ENCODE peak calls at places on chromosomes 7 and 10, in four cellular contexts. One of them, this sample, is unnamed. For H3K4me1 and H3K9me3, the result is how much of the 10 kb centered on the place peaks cover.

GRCh38 chr10:117457071-117457810 is 82.0 kb upstream of the PDZD8 start:
- DNase-seq in heart right ventricle: no peak
- DNase-seq in hepatocyte: no peak
- DNase-seq in A549: no peak
- DNase-seq in this sample: no peak

GRCh38 chr7:159083001-159083697 is 61.5 kb downstream of the VIPR2 start:
- DNase-seq in A549: no peak
- DNase-seq in hepatocyte: no peak
- DNase-seq in heart right ventricle: peak
- DNase-seq in this sample: no peak

GRCh38 chr7:23759556-23760391 is 49.8 kb downstream of the STK31 start:
- DNase-seq in heart right ventricle: no peak
- DNase-seq in hepatocyte: no peak
- DNase-seq in A549: no peak
- DNase-seq in this sample: no peak

GRCh38 chr10:98748298-98748697 is 301.6 kb upstream of the HPS1 start:
- DNase-seq in A549: no peak
- DNase-seq in hepatocyte: peak
- DNase-seq in heart right ventricle: no peak
- DNase-seq in this sample: no peak

GRCh38 chr7:98956937-98957336 is 78.6 kb downstream of the TRRAP start:
- DNase-seq in hepatocyte: no peak
- DNase-seq in heart right ventricle: peak
- DNase-seq in A549: no peak
- DNase-seq in this sample: no peak

GRCh38 chr10:122331100-122331499 is 43.4 kb upstream of the PLEKHA1 start:
- DNase-seq in heart right ventricle: no peak
- DNase-seq in hepatocyte: no peak
- DNase-seq in A549: no peak
- DNase-seq in this sample: no peak

GRCh38 chr7:94395141-94396041 is 696 bp downstream of the COL1A2 start:
- DNase-seq in hepatocyte: peak
- DNase-seq in heart right ventricle: no peak
- DNase-seq in A549: peak
- DNase-seq in this sample: no peak

GRCh38 chr7:143519411-143520131 is 41.9 kb downstream of the TAS2R41 start:
- DNase-seq in hepatocyte: no peak
- DNase-seq in A549: no peak
- DNase-seq in heart right ventricle: no peak
- DNase-seq in this sample: no peak

GRCh38 chr7:130065500-130066152 is 4.7 kb upstream of the KLHDC10 start:
- DNase-seq in A549: no peak
- DNase-seq in hepatocyte: no peak
- DNase-seq in heart right ventricle: no peak
- DNase-seq in this sample: no peak

GRCh38 chr10:72045586-72045985 is 42.8 kb downstream of the SPOCK2 start:
- DNase-seq in A549: no peak
- DNase-seq in heart right ventricle: no peak
- DNase-seq in hepatocyte: no peak
- DNase-seq in this sample: no peak
- H3K27ac ChIP-seq in A549: no peak
- H3K27ac ChIP-seq in heart right ventricle: no peak
- H3K27ac ChIP-seq in hepatocyte: peak
- H3K27ac ChIP-seq in this sample: no peak

DNA sequence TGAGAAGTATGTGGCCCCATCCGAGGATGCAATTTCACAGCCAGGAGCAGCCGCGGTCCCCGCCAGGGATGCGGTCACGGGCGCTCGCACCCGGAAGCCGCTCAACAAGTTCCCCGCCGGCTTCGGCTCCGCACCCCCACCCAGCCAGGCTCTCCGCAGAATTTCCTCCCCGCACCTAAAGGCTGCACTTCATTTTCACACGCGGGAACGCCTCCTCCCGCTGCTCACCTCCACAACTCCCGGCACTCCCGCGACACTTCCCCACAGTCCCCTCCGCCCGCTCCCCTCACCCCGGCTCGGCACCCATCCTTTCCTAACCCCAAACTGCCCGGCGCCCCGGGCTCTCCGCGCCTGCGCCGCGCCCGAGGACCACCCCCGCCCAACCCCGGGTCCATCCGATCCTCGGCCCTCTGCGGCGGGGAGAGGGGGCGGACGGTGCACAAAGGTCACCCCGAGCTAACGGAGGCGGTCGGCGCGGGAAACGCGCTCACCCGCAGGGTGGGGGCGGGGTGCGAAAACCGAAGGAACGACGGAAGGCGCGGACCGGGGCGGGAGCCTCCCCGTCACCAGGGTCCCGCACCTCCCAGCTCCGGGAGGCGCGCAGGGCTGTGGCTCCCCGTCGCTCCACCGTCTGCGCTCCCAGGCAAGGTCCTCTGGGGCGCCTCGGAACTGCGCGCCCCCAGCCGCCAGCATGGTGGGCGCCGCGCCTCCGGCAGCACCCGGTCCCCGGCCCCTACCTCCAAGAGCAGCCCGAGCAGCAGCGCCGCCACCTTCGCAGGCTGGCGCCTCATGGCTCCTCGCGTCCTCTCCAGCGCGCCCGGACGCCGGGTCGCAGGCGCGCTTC is 546 bp downstream of the VOPP1 start:
- DNase-seq in heart right ventricle: peak
- DNase-seq in A549: peak
- DNase-seq in hepatocyte: peak
- DNase-seq in this sample: peak
- H3K4me1 ChIP-seq in heart right ventricle: half or more
- H3K4me1 ChIP-seq in A549: under half
- H3K4me1 ChIP-seq in hepatocyte: under half
- H3K4me1 ChIP-seq in this sample: under half

DNA sequence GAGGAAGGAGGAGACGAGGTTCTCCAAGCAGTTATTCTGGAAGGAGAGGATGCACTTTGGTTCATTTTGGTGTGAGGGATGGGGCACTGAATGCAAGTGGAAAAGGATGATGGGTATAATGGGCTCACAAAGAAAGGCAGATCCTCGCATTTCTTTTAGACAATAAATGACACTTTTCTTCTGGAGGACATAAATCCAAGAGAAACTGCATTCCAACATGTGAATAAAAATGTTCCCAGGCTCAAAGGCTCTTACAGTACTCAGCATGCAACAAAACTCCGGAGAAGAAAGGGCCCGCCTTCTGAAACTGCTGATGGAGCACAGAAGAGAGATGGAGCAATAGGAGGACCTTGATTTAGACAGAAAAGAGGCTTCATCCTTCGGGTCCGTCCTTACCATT is 538.2 kb upstream of the DPP6 start:
- DNase-seq in heart right ventricle: no peak
- DNase-seq in A549: no peak
- DNase-seq in hepatocyte: no peak
- DNase-seq in this sample: no peak
- H3K9me3 ChIP-seq in heart right ventricle: under half
- H3K9me3 ChIP-seq in A549: under half
- H3K9me3 ChIP-seq in hepatocyte: under half
- H3K9me3 ChIP-seq in this sample: under half

DNA sequence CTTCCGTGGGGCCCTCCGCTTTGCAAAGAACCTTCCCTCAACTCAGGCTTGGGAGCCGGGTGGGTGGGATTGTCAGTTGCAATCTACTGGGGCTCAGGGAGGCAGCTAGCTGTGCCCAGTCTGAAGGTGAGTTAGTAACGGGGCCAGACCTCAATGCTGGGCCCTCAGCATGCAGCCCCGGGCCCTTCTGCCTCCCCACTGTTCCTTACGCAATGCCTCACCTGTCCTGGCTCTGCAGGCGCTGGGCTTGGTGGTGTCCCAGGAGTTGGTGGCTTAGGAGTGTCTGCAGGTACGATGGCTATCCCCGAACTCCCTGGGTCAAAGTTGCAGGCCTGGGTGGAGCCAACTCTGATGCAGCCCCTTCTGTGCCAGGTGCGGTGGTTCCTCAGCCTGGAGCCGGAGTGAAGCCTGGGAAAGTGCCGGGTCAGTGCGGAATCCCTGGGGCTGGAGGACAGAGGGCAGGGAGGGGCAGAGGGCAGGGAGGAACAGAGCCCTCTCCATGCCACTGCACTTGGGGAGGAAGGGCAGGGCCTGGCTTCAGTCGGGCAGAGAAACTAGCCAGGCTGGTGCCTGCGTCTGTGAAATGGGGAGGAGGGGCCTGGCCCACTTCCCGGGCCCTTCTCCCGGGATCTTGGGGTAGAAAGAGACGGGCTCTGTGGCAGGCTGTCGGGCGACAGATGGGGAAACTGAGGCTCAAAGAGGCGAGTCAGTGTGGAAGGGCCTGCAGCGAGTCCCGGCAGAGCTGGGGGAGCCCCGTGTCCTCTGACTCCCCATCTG is 15.0 kb downstream of the ELN start:
- DNase-seq in heart right ventricle: no peak
- DNase-seq in A549: no peak
- DNase-seq in hepatocyte: no peak
- DNase-seq in this sample: no peak
- H3K27ac ChIP-seq in heart right ventricle: no peak
- H3K27ac ChIP-seq in A549: no peak
- H3K27ac ChIP-seq in hepatocyte: peak
- H3K27ac ChIP-seq in this sample: no peak

DNA sequence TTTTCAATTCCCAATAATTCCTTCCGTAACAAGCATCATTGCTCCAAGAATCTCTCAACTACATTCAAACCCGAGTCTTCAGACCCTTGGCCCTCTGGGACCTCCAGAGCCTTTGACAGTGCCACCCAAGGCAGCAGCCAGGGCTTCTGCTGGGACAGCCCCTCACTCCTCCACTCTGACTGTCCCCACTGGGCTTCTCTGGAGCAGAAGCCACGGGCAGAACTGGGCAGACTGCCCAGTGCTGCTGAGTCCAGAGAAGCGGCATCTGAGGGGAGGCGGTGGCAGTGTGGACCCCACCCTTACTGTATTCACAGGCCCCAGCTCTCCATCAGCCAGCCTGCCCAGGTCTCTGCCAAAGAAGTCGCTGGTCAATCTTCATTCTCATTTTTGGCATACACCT is 8.8 kb downstream of the CYREN start:
- DNase-seq in heart right ventricle: no peak
- DNase-seq in hepatocyte: no peak
- DNase-seq in A549: no peak
- DNase-seq in this sample: no peak
- H3K4me1 ChIP-seq in heart right ventricle: half or more
- H3K4me1 ChIP-seq in hepatocyte: under half
- H3K4me1 ChIP-seq in A549: under half
- H3K4me1 ChIP-seq in this sample: under half

DNA sequence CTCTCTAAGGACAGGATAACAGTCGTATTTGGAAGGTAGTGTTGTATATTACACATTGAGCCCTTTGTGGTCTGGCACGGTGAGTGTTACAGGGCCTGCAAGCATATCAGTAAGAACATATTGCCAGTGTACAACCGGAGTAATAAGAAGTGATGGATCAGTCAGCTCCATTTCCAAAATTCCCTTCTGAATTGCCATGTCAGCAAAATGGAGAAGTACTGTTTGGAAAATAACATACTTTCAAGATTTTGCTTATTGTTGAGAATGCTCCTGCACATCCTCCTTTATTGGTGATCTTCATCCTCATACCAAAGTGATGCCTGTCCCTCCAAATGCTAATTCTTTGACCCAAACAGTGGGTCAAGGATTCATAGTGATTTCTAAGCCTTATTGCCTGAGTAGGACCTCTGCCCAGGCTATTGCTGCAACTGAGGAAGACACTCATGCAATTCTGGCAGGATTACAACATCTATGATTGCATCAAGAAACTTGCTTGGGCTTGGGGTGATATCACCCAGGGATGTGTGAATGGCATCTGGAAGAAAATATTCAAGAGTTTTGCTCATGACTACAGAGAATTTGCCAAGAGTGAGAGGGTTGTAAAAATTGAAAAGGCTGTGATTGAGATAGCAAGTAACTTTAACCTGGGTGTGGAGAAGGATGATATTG is 452.1 kb upstream of the SORCS1 start:
- DNase-seq in hepatocyte: no peak
- DNase-seq in A549: no peak
- DNase-seq in heart right ventricle: no peak
- DNase-seq in this sample: no peak
- H3K9me3 ChIP-seq in hepatocyte: under half
- H3K9me3 ChIP-seq in A549: under half
- H3K9me3 ChIP-seq in heart right ventricle: under half
- H3K9me3 ChIP-seq in this sample: under half

DNA sequence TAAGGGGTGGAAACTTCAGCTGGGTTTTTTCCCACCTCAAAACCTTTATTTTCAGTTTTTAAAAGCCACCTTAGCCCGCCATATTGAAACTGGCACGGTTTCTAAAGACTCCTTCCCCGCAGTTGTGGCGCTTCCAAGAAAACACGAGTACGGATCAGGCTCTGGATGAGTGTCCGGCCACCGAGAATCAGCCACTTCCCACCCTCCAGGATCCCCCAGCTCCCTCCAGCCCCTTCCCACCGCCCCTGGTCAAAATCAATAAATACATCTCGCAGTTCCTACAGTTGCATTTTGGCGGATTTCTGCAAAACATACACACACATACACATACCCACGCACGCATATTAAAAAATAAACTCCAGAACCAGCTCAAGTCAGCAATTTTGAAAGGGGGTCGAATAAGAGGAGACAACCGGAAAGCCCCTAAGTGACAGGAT is 1.1 kb downstream of the SFMBT2 start:
- DNase-seq in heart right ventricle: no peak
- DNase-seq in hepatocyte: peak
- DNase-seq in A549: no peak
- DNase-seq in this sample: no peak
- H3K27ac ChIP-seq in heart right ventricle: peak
- H3K27ac ChIP-seq in hepatocyte: peak
- H3K27ac ChIP-seq in A549: peak
- H3K27ac ChIP-seq in this sample: peak

GRCh38 chr10:14565199-14565598 is 209.5 kb downstream of the FAM107B start:
- DNase-seq in heart right ventricle: no peak
- DNase-seq in hepatocyte: no peak
- DNase-seq in A549: no peak
- DNase-seq in this sample: no peak

GRCh38 chr10:14566498-14566897 is 208.2 kb downstream of the FAM107B start:
- DNase-seq in hepatocyte: no peak
- DNase-seq in A549: no peak
- DNase-seq in heart right ventricle: no peak
- DNase-seq in this sample: no peak

GRCh38 chr10:14569274-14570060 is 205.2 kb downstream of the FAM107B start:
- DNase-seq in hepatocyte: no peak
- DNase-seq in heart right ventricle: no peak
- DNase-seq in A549: no peak
- DNase-seq in this sample: no peak

GRCh38 chr10:14564268-14564744 is 210.4 kb downstream of the FAM107B start:
- DNase-seq in heart right ventricle: no peak
- DNase-seq in hepatocyte: no peak
- DNase-seq in A549: no peak
- DNase-seq in this sample: no peak

DNA sequence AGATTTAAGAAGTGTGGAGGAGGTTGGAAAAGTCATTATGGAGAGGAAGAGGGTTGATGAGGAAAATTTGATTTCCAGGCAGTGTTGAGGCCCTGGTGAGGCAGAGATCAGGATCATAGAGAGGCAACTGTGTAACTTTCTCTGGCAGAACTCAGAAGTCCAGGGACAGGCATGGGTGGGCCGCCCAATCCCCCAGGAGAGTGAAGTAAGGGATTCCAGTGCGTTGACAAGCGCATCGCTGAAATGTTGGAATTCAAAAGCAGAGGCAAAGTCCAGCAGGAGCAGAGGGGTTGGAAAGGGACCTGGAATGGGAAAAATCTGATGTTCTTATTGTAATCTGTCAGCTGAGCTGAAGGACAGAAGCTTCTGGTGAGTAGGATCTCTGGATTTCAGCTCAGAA is 207.3 kb downstream of the FAM107B start:
- DNase-seq in A549: no peak
- DNase-seq in hepatocyte: no peak
- DNase-seq in heart right ventricle: no peak
- DNase-seq in this sample: no peak
- H3K4me1 ChIP-seq in A549: half or more
- H3K4me1 ChIP-seq in hepatocyte: under half
- H3K4me1 ChIP-seq in heart right ventricle: half or more
- H3K4me1 ChIP-seq in this sample: half or more